ENCODE peak calls at places on chromosomes 13 and 19, in four cellular contexts. One of them, this sample, is unnamed.

GRCh38 chr13:18943721-18944391 is 237.8 kb downstream of the TUBA3C start:
- DNase-seq in GM23338: no peak
- DNase-seq in GM12878: no peak
- DNase-seq in AG04449: no peak
- DNase-seq in this sample: no peak

GRCh38 chr13:39527961-39528720 is 74.9 kb downstream of the LHFPL6 start:
- DNase-seq in AG04449: peak; percentile 78
- DNase-seq in GM12878: no peak
- DNase-seq in GM23338: no peak
- DNase-seq in this sample: no peak

GRCh38 chr19:38155453-38155852 is 68.6 kb downstream of the DPF1 start:
- DNase-seq in AG04449: no peak
- DNase-seq in GM23338: peak; percentile 72
- DNase-seq in GM12878: no peak
- DNase-seq in this sample: no peak

GRCh38 chr13:93249259-93249917 is 22.8 kb downstream of the GPC6 start:
- DNase-seq in AG04449: no peak
- DNase-seq in GM12878: no peak
- DNase-seq in GM23338: no peak
- DNase-seq in this sample: no peak

GRCh38 chr19:33245948-33246728 is 20.5 kb upstream of the SLC7A10 start:
- DNase-seq in AG04449: no peak
- DNase-seq in GM12878: no peak
- DNase-seq in GM23338: peak; percentile 45
- DNase-seq in this sample: no peak

GRCh38 chr13:113291997-113292862 is 4.8 kb upstream of the LAMP1 start:
- DNase-seq in GM23338: peak; percentile 49
- DNase-seq in AG04449: no peak
- DNase-seq in GM12878: no peak
- DNase-seq in this sample: no peak

GRCh38 chr13:109330941-109331340 is 455.4 kb downstream of the IRS2 start:
- DNase-seq in GM12878: no peak
- DNase-seq in GM23338: no peak
- DNase-seq in AG04449: no peak
- DNase-seq in this sample: no peak

GRCh38 chr13:107124129-107124718 is 556.3 kb upstream of the ARGLU1 start:
- DNase-seq in GM23338: peak; percentile 46
- DNase-seq in AG04449: no peak
- DNase-seq in GM12878: no peak
- DNase-seq in this sample: no peak

GRCh38 chr13:42380420-42381164 is 108.6 kb downstream of the AKAP11 start:
- DNase-seq in GM12878: peak; percentile 85
- DNase-seq in GM23338: no peak
- DNase-seq in AG04449: no peak
- DNase-seq in this sample: peak; percentile 82

GRCh38 chr19:38735257-38735686 is 9.0 kb downstream of the CAPN12 start:
- DNase-seq in GM23338: peak; percentile 84
- DNase-seq in GM12878: no peak
- DNase-seq in AG04449: no peak
- DNase-seq in this sample: no peak

GRCh38 chr19:18915639-18916038 is 3.5 kb downstream of the COPE start:
- DNase-seq in AG04449: no peak
- DNase-seq in GM12878: no peak
- DNase-seq in GM23338: peak; percentile 72
- DNase-seq in this sample: no peak

GRCh38 chr13:21676611-21677021 is 5.7 kb downstream of the FGF9 start:
- DNase-seq in GM23338: peak; percentile 77
- DNase-seq in GM12878: no peak
- DNase-seq in AG04449: no peak
- DNase-seq in this sample: no peak

GRCh38 chr13:94494021-94494420 is 14.5 kb upstream of the DCT start:
- DNase-seq in AG04449: no peak
- DNase-seq in GM23338: peak; percentile 5
- DNase-seq in GM12878: no peak
- DNase-seq in this sample: no peak

GRCh38 chr13:73661687-73662425 is 472.3 kb downstream of the KLF12 start:
- DNase-seq in GM12878: no peak
- DNase-seq in GM23338: no peak
- DNase-seq in AG04449: no peak
- DNase-seq in this sample: no peak

GRCh38 chr13:112753868-112754267 is 64.0 kb downstream of the ATP11A start:
- DNase-seq in GM23338: no peak
- DNase-seq in AG04449: no peak
- DNase-seq in GM12878: no peak
- DNase-seq in this sample: no peak

GRCh38 chr13:27264648-27265047 is 6.0 kb upstream of the RASL11A start:
- DNase-seq in AG04449: no peak
- DNase-seq in GM23338: no peak
- DNase-seq in GM12878: no peak
- DNase-seq in this sample: no peak

GRCh38 chr13:57629821-57630235 is 1.7 kb upstream of the PCDH17 start:
- DNase-seq in AG04449: no peak
- DNase-seq in GM23338: peak; percentile 99
- DNase-seq in GM12878: no peak
- DNase-seq in this sample: no peak

GRCh38 chr19:13234518-13234917 is 84.3 kb downstream of the IER2 start:
- DNase-seq in AG04449: no peak
- DNase-seq in GM23338: peak; percentile 94
- DNase-seq in GM12878: no peak
- DNase-seq in this sample: no peak

GRCh38 chr13:41610426-41610825 is 153.1 kb downstream of the RGCC start:
- DNase-seq in GM12878: no peak
- DNase-seq in AG04449: peak; percentile 89
- DNase-seq in GM23338: no peak
- DNase-seq in this sample: no peak

GRCh38 chr13:40130871-40131636 is 475.6 kb downstream of the COG6 start:
- DNase-seq in AG04449: no peak
- DNase-seq in GM23338: no peak
- DNase-seq in GM12878: no peak
- DNase-seq in this sample: no peak

GRCh38 chr19:11480927-11481776 is at the start of gene ELAVL3:
- DNase-seq in GM12878: no peak
- DNase-seq in AG04449: no peak
- DNase-seq in GM23338: peak; percentile 76
- DNase-seq in this sample: no peak

GRCh38 chr19:29524912-29525870 is 603 bp upstream of the VSTM2B start:
- DNase-seq in AG04449: no peak
- DNase-seq in GM23338: peak; percentile 80
- DNase-seq in GM12878: no peak
- DNase-seq in this sample: no peak

GRCh38 chr13:65336916-65337315 is 1893.2 kb downstream of the PCDH9 start:
- DNase-seq in AG04449: no peak
- DNase-seq in GM12878: no peak
- DNase-seq in GM23338: no peak
- DNase-seq in this sample: no peak

GRCh38 chr19:10961073-10961762 is 388 bp downstream of the SMARCA4 start:
- DNase-seq in GM12878: no peak
- DNase-seq in GM23338: peak; percentile 76
- DNase-seq in AG04449: no peak
- DNase-seq in this sample: no peak

GRCh38 chr13:22740264-22740663 is 440.5 kb upstream of the SGCG start:
- DNase-seq in AG04449: no peak
- DNase-seq in GM23338: peak; percentile 70
- DNase-seq in GM12878: no peak
- DNase-seq in this sample: no peak

GRCh38 chr13:99926014-99926731 is 45.4 kb downstream of the ZIC5 start:
- DNase-seq in GM12878: no peak
- DNase-seq in AG04449: no peak
- DNase-seq in GM23338: no peak
- DNase-seq in this sample: no peak

GRCh38 chr19:14786421-14786851 is 8.1 kb upstream of the ADGRE2 start:
- DNase-seq in GM12878: no peak
- DNase-seq in AG04449: no peak
- DNase-seq in GM23338: peak; percentile 79
- DNase-seq in this sample: no peak

GRCh38 chr13:64529874-64530485 is 2700.2 kb downstream of the PCDH9 start:
- DNase-seq in AG04449: no peak
- DNase-seq in GM12878: no peak
- DNase-seq in GM23338: peak; percentile 73
- DNase-seq in this sample: no peak

GRCh38 chr13:45331981-45332830 is 8.8 kb downstream of the TPT1 start:
- DNase-seq in GM23338: no peak
- DNase-seq in AG04449: peak; percentile 72
- DNase-seq in GM12878: no peak
- DNase-seq in this sample: no peak

DNA sequence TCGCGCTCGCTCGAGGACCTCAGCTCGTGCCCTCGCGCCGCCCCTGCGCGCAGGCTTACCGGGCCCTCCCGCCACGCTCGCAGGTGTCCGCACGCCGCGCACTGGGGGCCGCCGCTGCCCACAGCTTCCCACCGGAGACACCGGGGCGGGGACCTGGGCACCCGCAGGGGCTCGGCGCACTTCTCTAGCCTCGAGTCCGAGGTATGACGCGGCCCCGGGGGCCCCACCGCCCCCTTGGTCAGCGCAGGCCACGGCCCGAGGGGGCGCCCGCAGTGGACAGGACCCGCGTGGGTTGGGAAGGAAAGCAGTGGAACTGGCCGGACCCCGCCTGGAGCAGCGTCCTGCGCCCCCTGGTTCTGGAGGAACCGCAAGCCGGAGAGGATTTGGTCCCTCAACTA is 2.1 kb upstream of the GRWD1 start:
- DNase-seq in GM12878: no peak
- DNase-seq in GM23338: peak; percentile 31
- DNase-seq in AG04449: no peak
- DNase-seq in this sample: no peak
- H3K4me3 ChIP-seq in GM12878: no peak overlapping the region
- H3K4me3 ChIP-seq in GM23338: peak overlapping the region; percentile 86
- H3K4me3 ChIP-seq in AG04449: no peak overlapping the region
- H3K4me3 ChIP-seq in this sample: peak overlapping the region; percentile 89

DNA sequence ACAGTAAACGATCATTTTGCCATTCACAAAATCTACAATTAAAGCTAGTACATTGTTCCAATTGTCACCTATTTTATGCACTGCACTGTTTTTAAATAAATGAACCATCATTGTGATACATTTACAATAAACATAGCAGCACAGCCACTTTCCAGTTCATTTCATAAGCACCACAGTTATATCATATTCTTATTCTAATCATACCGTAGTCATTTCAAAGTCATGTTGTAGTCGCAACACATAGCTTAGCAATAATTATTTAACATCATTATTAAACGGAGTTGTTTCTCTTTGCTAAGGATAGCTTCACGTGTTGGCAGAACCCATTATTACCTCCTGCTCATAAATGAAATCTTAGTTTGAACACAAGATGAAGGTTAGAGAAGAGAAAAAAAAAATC is 2.2 kb upstream of the PCDH9 start:
- DNase-seq in AG04449: no peak
- DNase-seq in GM12878: no peak
- DNase-seq in GM23338: no peak
- DNase-seq in this sample: no peak
- TF ChIP-seq CTCF in AG04449: no peak
- TF ChIP-seq CTCF in GM12878: no peak
- TF ChIP-seq CTCF in GM23338: no peak
- TF ChIP-seq CTCF in this sample: no peak

GRCh38 chr19:1848399-1849131 is at the start of gene REXO1:
- DNase-seq in GM23338: peak; percentile 97
- DNase-seq in GM12878: peak; percentile 72
- DNase-seq in AG04449: no peak
- DNase-seq in this sample: peak; percentile 88

GRCh38 chr19:1847684-1848398 is 442 bp downstream of the REXO1 start:
- DNase-seq in GM12878: no peak
- DNase-seq in GM23338: peak; percentile 76
- DNase-seq in AG04449: no peak
- DNase-seq in this sample: no peak

GRCh38 chr19:1849999-1850398 is 1.7 kb upstream of the REXO1 start:
- DNase-seq in GM23338: no peak
- DNase-seq in AG04449: no peak
- DNase-seq in GM12878: no peak
- DNase-seq in this sample: no peak

GRCh38 chr19:1847348-1847683 is 967 bp downstream of the REXO1 start:
- DNase-seq in GM12878: no peak
- DNase-seq in GM23338: no peak
- DNase-seq in AG04449: no peak
- DNase-seq in this sample: no peak

GRCh38 chr19:1849132-1849474 is 820 bp upstream of the REXO1 start:
- DNase-seq in AG04449: no peak
- DNase-seq in GM23338: no peak
- DNase-seq in GM12878: no peak
- DNase-seq in this sample: no peak
- H3K4me3 ChIP-seq in AG04449: peak overlapping the region; percentile 32
- H3K4me3 ChIP-seq in GM23338: no peak overlapping the region
- H3K4me3 ChIP-seq in GM12878: no peak overlapping the region
- H3K4me3 ChIP-seq in this sample: peak overlapping the region; percentile 72

GRCh38 chr19:57576661-57577060 is 2.0 kb downstream of the ZNF416 start:
- DNase-seq in GM23338: no peak
- DNase-seq in AG04449: no peak
- DNase-seq in GM12878: no peak
- DNase-seq in this sample: no peak

GRCh38 chr19:57583104-57583520 is 833 bp upstream of the ZIK1 start:
- DNase-seq in AG04449: no peak
- DNase-seq in GM12878: no peak
- DNase-seq in GM23338: no peak
- DNase-seq in this sample: no peak

GRCh38 chr19:57583521-57584416 is at the start of gene ZIK1:
- DNase-seq in GM23338: peak; percentile 99
- DNase-seq in AG04449: peak; percentile 49
- DNase-seq in GM12878: peak; percentile 61
- DNase-seq in this sample: peak; percentile 87

DNA sequence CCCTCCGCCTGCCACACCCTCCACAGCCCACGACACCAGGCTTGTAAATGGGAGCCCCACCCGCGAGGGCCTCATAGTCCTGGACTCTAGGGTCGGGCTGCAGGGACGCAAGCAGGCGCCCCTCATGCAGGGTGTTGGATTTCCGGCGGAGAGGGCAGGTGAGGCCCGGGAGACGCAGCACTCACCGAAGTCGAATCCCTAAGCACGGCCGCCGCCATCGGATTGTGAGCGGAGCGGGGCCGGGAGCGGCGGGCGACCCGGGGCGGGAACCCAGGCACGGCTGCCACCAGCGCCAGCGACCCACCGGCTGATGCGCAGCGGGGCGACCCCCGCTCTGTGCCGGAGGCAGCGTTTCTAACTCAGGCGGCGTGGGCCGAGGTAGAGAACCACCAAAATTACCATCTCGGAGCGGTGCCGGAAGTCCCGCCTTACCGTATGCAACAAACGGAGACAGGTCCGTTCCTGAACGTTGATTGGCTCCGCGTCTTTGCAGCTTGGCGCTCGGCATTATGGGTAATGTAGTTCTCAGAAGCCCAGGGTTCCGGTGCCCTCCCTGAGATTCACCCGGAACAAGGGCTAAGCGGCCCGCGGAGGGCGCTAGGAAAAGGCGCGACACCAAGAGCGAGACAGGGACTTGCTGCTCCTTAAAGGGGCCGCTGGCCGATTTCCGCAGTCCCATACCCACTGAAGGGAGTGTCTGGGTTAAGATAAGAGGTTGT is at the start of gene ZNF416:
- DNase-seq in GM12878: peak; percentile 97
- DNase-seq in GM23338: peak; percentile 100
- DNase-seq in AG04449: peak; percentile 88
- DNase-seq in this sample: peak; percentile 99
- TF ChIP-seq CTCF in GM12878: no peak
- TF ChIP-seq CTCF in GM23338: peak; percentile 41
- TF ChIP-seq CTCF in AG04449: peak; percentile 35
- TF ChIP-seq CTCF in this sample: peak; percentile 1

This sample was measured in GM12864.